ENCODE peak calls at places on chromosomes 1 and 21, in four cellular contexts. M is left lung, X is aorta, H is GM23248. Z is an unnamed sample. For H3K27me3, the result is how much of the 10 kb centered on the place peaks cover.

GRCh38 chr1:245961137-245961540 is 545.9 kb downstream of the SMYD3 start:
- DNase-seq in M (no peak), X (no peak), H (peak), Z (no peak)

GRCh38 chr1:227869281-227869842 is 53.9 kb downstream of the PRSS38 start:
- DNase-seq in M (no peak), X (no peak), H (peak), Z (no peak)

GRCh38 chr1:155196103-155196892 is 11.4 kb downstream of the THBS3 start:
- DNase-seq in M (peak), X (peak), H (peak), Z (no peak)

GRCh38 chr21:22758478-22758877 is 1760.3 kb downstream of the NCAM2 start:
- DNase-seq in M (no peak), X (no peak), H (no peak), Z (no peak)

GRCh38 chr1:202662081-202662480 is 48.2 kb downstream of the SYT2 start:
- DNase-seq in M (no peak), X (no peak), H (no peak), Z (no peak)

GRCh38 chr1:65141394-65141793 is 6.6 kb upstream of the AK4 start:
- DNase-seq in M (no peak), X (no peak), H (peak), Z (no peak)

GRCh38 chr1:165116732-165117131 is 239.8 kb downstream of the LMX1A start:
- DNase-seq in M (no peak), X (no peak), H (peak), Z (no peak)

GRCh38 chr1:30664103-30664755 is 59.2 kb downstream of the MATN1 start:
- DNase-seq in M (no peak), X (no peak), H (peak), Z (no peak)

GRCh38 chr1:156115514-156116374 is 1.2 kb downstream of the LMNA start:
- DNase-seq in M (peak), X (peak), H (peak), Z (peak)

GRCh38 chr21:46113497-46114176 is 15.7 kb downstream of the COL6A2 start:
- DNase-seq in M (peak), X (peak), H (no peak), Z (no peak)

GRCh38 chr1:244989813-244990212 is 125.5 kb upstream of the HNRNPU start:
- DNase-seq in M (no peak), X (no peak), H (peak), Z (no peak)

GRCh38 chr1:171939730-171940129 is 98.4 kb downstream of the DNM3 start:
- DNase-seq in M (no peak), X (no peak), H (no peak), Z (no peak)

GRCh38 chr21:37463083-37463780 is 96.7 kb downstream of the DYRK1A start:
- DNase-seq in M (no peak), X (no peak), H (peak), Z (no peak)

GRCh38 chr1:70656371-70656770 is 245.3 kb downstream of the CTH start:
- DNase-seq in M (no peak), X (no peak), H (peak), Z (no peak)

GRCh38 chr1:61050541-61051454 is 31.6 kb upstream of the NFIA start:
- DNase-seq in M (peak), X (peak), H (peak), Z (peak)

GRCh38 chr1:184031127-184032107 is 6.1 kb downstream of the COLGALT2 start:
- DNase-seq in M (no peak), X (no peak), H (no peak), Z (no peak)

GRCh38 chr1:184032306-184033135 is 5.0 kb downstream of the COLGALT2 start:
- DNase-seq in M (no peak), X (no peak), H (no peak), Z (no peak)

GRCh38 chr1:184033711-184034167 is 3.8 kb downstream of the COLGALT2 start:
- DNase-seq in M (no peak), X (no peak), H (peak), Z (no peak)

GRCh38 chr1:184034761-184035379 is 2.7 kb downstream of the COLGALT2 start:
- DNase-seq in M (no peak), X (no peak), H (no peak), Z (no peak)

GRCh38 chr1:184033136-184033469 is 4.4 kb downstream of the COLGALT2 start:
- DNase-seq in M (no peak), X (no peak), H (no peak), Z (no peak)
- H3K27me3 ChIP-seq in M (under half), X (under half), H (under half), Z (under half)

DNA sequence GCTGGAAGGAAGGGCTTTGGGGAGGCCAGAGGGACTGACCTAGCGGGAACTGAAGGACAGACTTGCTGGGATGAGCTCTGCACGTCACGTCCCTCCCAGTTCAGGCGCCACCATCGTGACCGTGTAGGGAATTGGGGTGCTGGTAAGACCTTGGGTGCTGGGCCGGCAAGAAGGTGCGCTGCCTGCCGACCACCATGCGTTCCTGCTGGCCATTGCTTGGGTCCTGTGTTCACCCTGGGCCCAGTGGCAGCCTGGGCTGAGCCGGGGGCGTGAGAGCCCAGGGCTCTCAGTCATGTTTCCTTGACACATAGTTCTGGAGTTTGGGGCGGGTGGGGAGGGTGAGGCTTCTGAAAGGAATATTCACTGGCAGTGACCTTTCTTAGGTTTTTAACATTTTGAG is 176.0 kb downstream of the CAMTA1 start:
- DNase-seq in M (no peak), X (no peak), H (peak), Z (no peak)
- H3K27ac ChIP-seq in M (no peak), X (no peak), H (no peak), Z (no peak)

DNA sequence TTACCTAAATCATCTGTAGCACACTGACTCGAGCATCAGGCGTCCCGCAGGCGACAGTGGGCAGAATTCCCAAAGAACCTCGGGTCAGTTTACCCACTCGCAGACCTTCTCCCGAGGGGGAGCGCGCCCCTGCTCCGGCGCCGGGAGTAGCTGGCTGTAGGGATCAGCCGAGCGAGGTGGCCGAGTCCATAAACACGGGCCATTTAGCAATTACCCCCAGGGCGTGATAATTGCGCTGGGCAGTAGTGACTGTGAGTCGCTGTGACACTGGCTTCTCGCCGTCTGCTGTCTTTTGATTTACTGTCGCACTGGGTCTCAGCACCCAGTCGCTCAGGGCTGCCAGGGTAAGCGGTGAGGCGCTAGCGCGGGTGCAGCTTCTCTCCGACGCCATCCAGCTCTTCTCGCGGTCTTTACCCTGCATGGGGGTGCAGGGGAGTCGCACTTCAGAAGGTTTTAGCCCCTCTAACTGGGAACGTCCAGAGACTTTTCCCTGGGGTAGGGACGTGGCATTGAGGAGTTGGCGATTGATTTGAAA is 16.2 kb downstream of the HLX start:
- DNase-seq in M (no peak), X (no peak), H (no peak), Z (no peak)
- H3K27me3 ChIP-seq in M (half or more), X (under half), H (under half), Z (half or more)

DNA sequence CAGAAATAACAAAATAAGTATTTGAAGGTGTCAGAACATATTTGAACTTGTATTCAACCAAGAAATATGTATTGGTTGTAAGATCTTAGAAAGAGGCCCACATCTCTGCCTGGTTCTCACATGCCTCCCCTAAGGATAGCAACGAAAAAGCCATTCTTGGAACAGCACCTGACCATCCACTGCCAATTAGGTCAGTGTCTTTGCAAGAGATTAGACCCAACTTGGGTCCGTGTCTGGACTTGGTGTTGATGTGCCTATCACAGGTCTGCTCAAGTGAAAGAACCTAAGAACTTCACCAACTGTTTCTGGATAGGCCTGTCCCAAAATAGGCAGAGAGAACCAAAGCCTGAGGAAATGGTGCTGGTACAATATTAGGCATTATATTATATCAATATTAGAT is 46.0 kb upstream of the COG2 start:
- DNase-seq in M (no peak), X (no peak), H (no peak), Z (no peak)
- H3K27ac ChIP-seq in M (no peak), X (no peak), H (no peak), Z (no peak)

GRCh38 chr1:34928066-34928864 is 1.2 kb downstream of the DLGAP3 start:
- DNase-seq in M (no peak), X (no peak), H (no peak), Z (no peak)
- H3K27me3 ChIP-seq in M (under half), X (under half), H (under half), Z (half or more)

GRCh38 chr1:3678361-3679097 is 26.2 kb downstream of the TP73 start:
- DNase-seq in M (no peak), X (peak), H (no peak), Z (no peak)
- H3K27ac ChIP-seq in M (no peak), X (no peak), H (no peak), Z (no peak)

DNA sequence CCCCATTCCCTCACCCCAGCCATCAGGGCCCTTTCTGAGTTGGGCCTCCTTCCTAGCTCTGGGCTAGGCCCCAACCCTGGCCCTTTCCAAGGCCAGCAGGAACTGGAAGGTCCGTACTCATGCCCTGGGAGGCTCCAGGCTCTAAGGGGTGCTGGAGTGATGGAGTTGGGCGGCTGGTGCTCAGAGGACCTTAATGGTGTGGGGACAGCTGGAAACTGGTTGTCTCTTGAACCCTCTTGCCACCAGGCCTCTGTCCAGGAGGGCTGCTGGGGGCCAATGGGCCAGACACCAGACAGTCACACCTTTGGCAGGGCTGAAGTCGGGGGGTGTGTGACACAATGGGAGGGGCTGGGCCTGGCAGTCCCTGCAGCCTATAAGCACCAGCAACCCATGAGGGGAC is 9.2 kb upstream of the PADI1 start:
- DNase-seq in M (no peak), X (no peak), H (no peak), Z (no peak)
- H3K27me3 ChIP-seq in M (under half), X (under half), H (under half), Z (half or more)

DNA sequence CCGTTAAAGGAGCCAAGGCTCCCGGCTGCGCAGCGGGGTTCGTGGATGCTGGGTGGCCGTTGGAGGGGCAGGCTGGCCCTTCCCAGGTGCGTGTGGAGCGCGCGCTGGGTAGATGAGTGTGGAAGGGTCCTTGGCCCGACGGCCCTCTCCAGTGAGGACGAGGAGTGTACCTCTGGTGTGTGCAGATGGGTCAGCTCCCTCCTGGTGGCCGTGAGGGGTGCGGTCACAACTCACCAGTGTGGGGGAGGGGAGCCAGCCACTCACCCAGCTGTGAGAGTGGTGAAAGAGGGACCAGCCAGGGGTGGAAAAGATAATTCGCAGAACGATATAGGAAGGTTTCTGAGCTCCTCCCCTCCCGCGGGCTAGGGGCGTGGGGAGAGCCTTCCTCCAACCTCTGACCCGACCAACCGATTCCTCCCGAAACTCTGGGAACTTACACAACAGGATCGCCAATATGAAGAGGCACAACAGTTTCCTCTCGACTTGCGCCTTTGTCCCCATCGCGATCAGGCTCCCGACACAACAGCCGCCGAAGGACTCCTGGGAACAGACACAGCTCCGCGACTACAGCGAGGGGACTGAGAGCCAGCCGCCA is at the start of gene F11R:
- DNase-seq in M (peak), X (no peak), H (peak), Z (no peak)
- H3K27ac ChIP-seq in M (peak), X (no peak), H (no peak), Z (peak)

GRCh38 chr1:9366298-9366697 is 73.6 kb downstream of the SPSB1 start:
- DNase-seq in M (no peak), X (no peak), H (no peak), Z (no peak)
- H3K27me3 ChIP-seq in M (under half), X (under half), H (under half), Z (under half)

GRCh38 chr1:14438127-14438769 is 160.2 kb upstream of the KAZN start:
- DNase-seq in M (no peak), X (no peak), H (no peak), Z (no peak)

GRCh38 chr1:14440166-14440565 is 158.3 kb upstream of the KAZN start:
- DNase-seq in M (no peak), X (no peak), H (no peak), Z (no peak)

GRCh38 chr1:14435368-14436023 is 163.0 kb upstream of the KAZN start:
- DNase-seq in M (no peak), X (no peak), H (no peak), Z (no peak)

GRCh38 chr1:14439015-14439414 is 159.5 kb upstream of the KAZN start:
- DNase-seq in M (no peak), X (no peak), H (peak), Z (no peak)

DNA sequence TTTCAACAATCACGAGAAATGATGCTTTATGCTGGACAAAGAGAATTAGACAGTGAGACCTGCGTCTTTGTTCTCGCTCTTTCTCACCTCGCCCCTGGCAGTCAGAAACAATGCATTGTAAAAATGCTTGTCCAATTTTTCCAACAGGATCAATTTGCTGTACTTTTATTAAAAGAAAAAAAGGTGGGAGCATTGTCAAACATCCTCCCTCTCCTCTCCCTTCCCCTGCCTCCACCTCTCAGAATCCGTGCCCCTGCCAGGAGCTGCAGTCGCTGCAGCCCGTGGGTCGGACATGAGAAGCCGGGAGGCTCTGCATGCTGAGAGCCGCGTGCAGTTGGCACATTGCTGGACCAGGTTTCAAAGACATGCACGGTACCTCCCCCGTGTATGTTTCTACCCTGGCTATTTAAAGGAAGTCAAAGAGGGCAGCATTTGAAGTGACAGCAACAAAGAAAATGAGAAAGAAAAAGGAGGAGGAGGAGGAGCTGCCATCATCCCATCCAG is 161.0 kb upstream of the KAZN start:
- DNase-seq in M (no peak), X (no peak), H (no peak), Z (no peak)
- H3K27ac ChIP-seq in M (no peak), X (no peak), H (no peak), Z (no peak)

Z was measured in left ventricle myocardium inferior.